ENCODE peak calls at places on chromosome 13, in six cellular contexts. S is GM23338, Z is HepG2, A is HCT116, P is A549, J is K562. V is an unnamed sample.

GRCh38 chr13:41588899-41589298 is 131.5 kb downstream of the RGCC start:
- DNase-seq in S (peak), Z (peak), A (peak), P (peak), J (peak), V (peak)

GRCh38 chr13:39809466-39809865 is 154.0 kb downstream of the COG6 start:
- DNase-seq in S (no peak), Z (no peak), A (no peak), P (no peak), J (no peak), V (no peak)

GRCh38 chr13:40171566-40171965 is 494.9 kb downstream of the FOXO1 start:
- DNase-seq in S (no peak), Z (no peak), A (no peak), P (no peak), J (no peak), V (no peak)

GRCh38 chr13:36430247-36431203 is 1.8 kb upstream of the CCNA1 start:
- DNase-seq in S (peak), Z (no peak), A (no peak), P (no peak), J (no peak), V (no peak)

GRCh38 chr13:65453982-65454381 is 1776.2 kb downstream of the PCDH9 start:
- DNase-seq in S (no peak), Z (no peak), A (no peak), P (no peak), J (no peak), V (no peak)

GRCh38 chr13:99228737-99229691 is 28.4 kb downstream of the UBAC2 start:
- DNase-seq in S (no peak), Z (peak), A (no peak), P (no peak), J (no peak), V (no peak)

GRCh38 chr13:112686364-112686763 is 3.5 kb upstream of the ATP11A start:
- DNase-seq in S (no peak), Z (no peak), A (no peak), P (no peak), J (no peak), V (no peak)

GRCh38 chr13:110379358-110379757 is 72.3 kb downstream of the COL4A2 start:
- DNase-seq in S (no peak), Z (no peak), A (no peak), P (no peak), J (no peak), V (no peak)

GRCh38 chr13:28022848-28023518 is 34.5 kb upstream of the URAD start:
- DNase-seq in S (peak), Z (peak), A (no peak), P (no peak), J (no peak), V (no peak)

GRCh38 chr13:110944121-110944967 is 29.5 kb upstream of the ANKRD10 start:
- DNase-seq in S (peak), Z (peak), A (peak), P (peak), J (peak), V (peak)

GRCh38 chr13:37138917-37139316 is 33.5 kb upstream of the CSNK1A1L start:
- DNase-seq in S (no peak), Z (no peak), A (no peak), P (no peak), J (no peak), V (no peak)

GRCh38 chr13:39890537-39890936 is 235.1 kb downstream of the COG6 start:
- DNase-seq in S (no peak), Z (no peak), A (no peak), P (no peak), J (no peak), V (no peak)

GRCh38 chr13:97018029-97018819 is 23.9 kb upstream of the OXGR1 start:
- DNase-seq in S (peak), Z (peak), A (peak), P (no peak), J (peak), V (peak)

GRCh38 chr13:49995535-49996165 is 1.2 kb upstream of the TRIM13 start:
- DNase-seq in S (peak), Z (no peak), A (no peak), P (no peak), J (no peak), V (no peak)

GRCh38 chr13:36887758-36888521 is 32.1 kb downstream of the SMAD9 start:
- DNase-seq in S (peak), Z (no peak), A (no peak), P (no peak), J (no peak), V (no peak)

GRCh38 chr13:78979349-78979748 is 320.4 kb upstream of the OBI1 start:
- DNase-seq in S (no peak), Z (no peak), A (no peak), P (no peak), J (no peak), V (no peak)

GRCh38 chr13:53782400-53783030 is 753.9 kb downstream of the OLFM4 start:
- DNase-seq in S (peak), Z (peak), A (no peak), P (peak), J (peak), V (peak)

GRCh38 chr13:78787189-78787588 is 128.2 kb upstream of the OBI1 start:
- DNase-seq in S (no peak), Z (no peak), A (no peak), P (no peak), J (no peak), V (no peak)

GRCh38 chr13:49216334-49216733 is 3.8 kb upstream of the MLNR start:
- DNase-seq in S (no peak), Z (no peak), A (no peak), P (no peak), J (no peak), V (no peak)

GRCh38 chr13:50198508-50198907 is 183.3 kb downstream of the KCNRG start:
- DNase-seq in S (no peak), Z (no peak), A (no peak), P (no peak), J (no peak), V (no peak)

GRCh38 chr13:52405767-52406494 is at the start of gene THSD1:
- DNase-seq in S (peak), Z (no peak), A (no peak), P (peak), J (no peak), V (no peak)

GRCh38 chr13:66952507-66952906 is 277.6 kb downstream of the PCDH9 start:
- DNase-seq in S (peak), Z (no peak), A (no peak), P (no peak), J (no peak), V (no peak)

GRCh38 chr13:103694471-103694870 is 628.3 kb upstream of the SLC10A2 start:
- DNase-seq in S (no peak), Z (no peak), A (no peak), P (no peak), J (no peak), V (no peak)

GRCh38 chr13:100537486-100537885 is 51.1 kb downstream of the GGACT start:
- DNase-seq in S (no peak), Z (no peak), A (no peak), P (no peak), J (no peak), V (no peak)

GRCh38 chr13:20901668-20902437 is 693 bp downstream of the XPO4 start:
- DNase-seq in S (peak), Z (peak), A (peak), P (peak), J (peak), V (no peak)

GRCh38 chr13:66425741-66426140 is 804.4 kb downstream of the PCDH9 start:
- DNase-seq in S (no peak), Z (no peak), A (no peak), P (no peak), J (no peak), V (no peak)

GRCh38 chr13:95002126-95002525 is 289.8 kb upstream of the SOX21 start:
- DNase-seq in S (peak), Z (peak), A (no peak), P (no peak), J (no peak), V (no peak)
- TF ChIP-seq REST in S (no peak), Z (no peak), A (no peak), P (no peak), J (no peak), V (no peak)

GRCh38 chr13:106212436-106213010 is 322.9 kb downstream of the EFNB2 start:
- DNase-seq in S (no peak), Z (no peak), A (no peak), P (no peak), J (no peak), V (no peak)

GRCh38 chr13:106205871-106206270 is 329.6 kb downstream of the EFNB2 start:
- DNase-seq in S (peak), Z (no peak), A (no peak), P (no peak), J (no peak), V (no peak)

GRCh38 chr13:106213028-106213427 is 322.4 kb downstream of the EFNB2 start:
- DNase-seq in S (peak), Z (no peak), A (peak), P (no peak), J (no peak), V (no peak)

GRCh38 chr13:106210327-106210726 is 325.1 kb downstream of the EFNB2 start:
- DNase-seq in S (no peak), Z (no peak), A (no peak), P (no peak), J (no peak), V (no peak)
- TF ChIP-seq REST in S (no peak), Z (no peak), A (no peak), P (no peak), J (no peak), V (no peak)

DNA sequence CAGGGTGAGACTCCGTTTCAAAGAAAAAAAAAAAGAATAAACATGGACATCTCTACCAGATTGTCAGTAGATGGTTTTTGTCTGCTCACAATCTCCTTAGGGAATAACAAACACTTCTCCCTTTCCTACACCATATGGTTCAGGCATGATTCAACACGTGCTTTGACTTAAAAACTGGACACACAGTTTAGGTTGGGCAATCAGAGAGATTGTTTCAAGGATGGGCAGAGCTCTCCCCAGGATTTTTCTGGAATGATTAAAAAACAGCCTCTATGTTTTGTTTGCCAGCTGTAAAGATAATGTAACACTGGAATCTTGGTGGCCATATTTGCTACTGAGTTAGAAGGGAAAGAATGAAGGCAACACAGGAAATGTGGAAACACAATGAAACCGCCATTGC is 150.1 kb upstream of the TSC22D1 start:
- DNase-seq in S (no peak), Z (no peak), A (no peak), P (no peak), J (no peak), V (no peak)
- TF ChIP-seq REST in S (no peak), Z (no peak), A (no peak), P (no peak), J (no peak), V (no peak)

DNA sequence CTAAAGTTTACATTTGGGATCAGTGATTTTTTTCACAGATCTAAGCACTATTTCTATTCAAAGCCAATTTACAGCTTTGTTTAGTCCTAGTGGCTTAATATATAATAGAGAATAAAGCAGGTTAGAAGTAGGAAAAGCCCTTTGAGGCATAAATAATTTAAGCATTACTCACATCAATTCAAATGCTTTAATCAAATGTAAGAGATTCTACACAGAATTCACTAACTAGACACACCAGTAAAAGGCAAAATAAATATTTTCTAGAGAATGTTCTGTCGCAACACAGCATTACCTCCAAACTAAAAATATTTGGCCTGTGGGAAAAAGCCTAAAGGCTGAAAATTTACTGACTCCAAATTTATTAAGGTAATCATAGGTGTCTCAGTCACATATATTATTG is 31.3 kb downstream of the KCTD12 start:
- DNase-seq in S (no peak), Z (no peak), A (no peak), P (no peak), J (no peak), V (no peak)
- TF ChIP-seq REST in S (no peak), Z (no peak), A (no peak), P (no peak), J (no peak), V (no peak)

V was measured in Panc1.